ENCODE peak calls at places on chromosomes 16 and 17, in six cellular contexts. U is psoas muscle, W is spleen, Y is progenitor cell of endocrine pancreas, E is HL-60, C is right lobe of liver. Q is an unnamed sample.

GRCh38 chr17:31078290-31078689 is 16.5 kb upstream of the NF1 start:
- DNase-seq in U (no peak), W (no peak), Y (no peak), E (no peak), C (no peak), Q (no peak)

GRCh38 chr16:966035-966434 is 4.7 kb downstream of the LMF1 start:
- DNase-seq in U (no peak), W (no peak), Y (no peak), E (no peak), C (no peak), Q (peak; percentile 71)

GRCh38 chr17:57555636-57556175 is 189.4 kb downstream of the CCDC182 start:
- DNase-seq in U (no peak), W (no peak), Y (no peak), E (no peak), C (no peak), Q (no peak)

GRCh38 chr17:44187131-44187899 is 543 bp downstream of the TMUB2 start:
- DNase-seq in U (no peak), W (peak; percentile 92), Y (no peak), E (no peak), C (no peak), Q (no peak)

GRCh38 chr16:77581706-77582105 is 140.6 kb upstream of the NUDT7 start:
- DNase-seq in U (no peak), W (no peak), Y (no peak), E (no peak), C (no peak), Q (no peak)

GRCh38 chr16:67169642-67170167 is 633 bp upstream of the NOL3 start:
- DNase-seq in U (no peak), W (no peak), Y (no peak), E (no peak), C (no peak), Q (no peak)

GRCh38 chr17:10192500-10192899 is 5.9 kb downstream of the GAS7 start:
- DNase-seq in U (no peak), W (no peak), Y (no peak), E (no peak), C (no peak), Q (no peak)

GRCh38 chr16:85286970-85287814 is 174.9 kb upstream of the CIBAR2 start:
- DNase-seq in U (peak; percentile 90), W (no peak), Y (no peak), E (no peak), C (no peak), Q (no peak)

GRCh38 chr17:48162946-48163506 is 55.5 kb downstream of the SNX11 start:
- DNase-seq in U (no peak), W (no peak), Y (no peak), E (no peak), C (peak; percentile 36), Q (no peak)

GRCh38 chr16:58197314-58198012 is 443 bp downstream of the CSNK2A2 start:
- DNase-seq in U (peak; percentile 42), W (peak; percentile 80), Y (no peak), E (no peak), C (no peak), Q (no peak)

GRCh38 chr17:67022451-67022810 is 21.9 kb upstream of the CACNG1 start:
- DNase-seq in U (peak; percentile 35), W (no peak), Y (no peak), E (no peak), C (no peak), Q (no peak)

GRCh38 chr16:15032547-15033308 is 23.1 kb downstream of the NTAN1 start:
- DNase-seq in U (no peak), W (no peak), Y (no peak), E (no peak), C (no peak), Q (no peak)

GRCh38 chr17:39183045-39183444 is 14.4 kb downstream of the CACNB1 start:
- DNase-seq in U (no peak), W (no peak), Y (no peak), E (no peak), C (no peak), Q (no peak)
- TF ChIP-seq CTCF in U (no peak), W (no peak), Y (no peak), E (no peak), C (no peak), Q (no peak)

GRCh38 chr17:28849281-28849680 is 5.5 kb upstream of the ERAL1 start:
- DNase-seq in U (no peak), W (peak; percentile 8), Y (no peak), E (no peak), C (no peak), Q (peak; percentile 5)
- TF ChIP-seq CTCF in U (no peak), W (no peak), Y (no peak), E (no peak), C (no peak), Q (no peak)

GRCh38 chr16:19094542-19095365 is 19.0 kb upstream of the ITPRIPL2 start:
- DNase-seq in U (no peak), W (no peak), Y (no peak), E (no peak), C (no peak), Q (no peak)
- TF ChIP-seq CTCF in U (no peak), W (no peak), Y (no peak), E (no peak), C (no peak), Q (peak; percentile 36)

GRCh38 chr17:59611503-59611902 is 8.2 kb upstream of the CLTC start:
- DNase-seq in U (no peak), W (no peak), Y (no peak), E (no peak), C (no peak), Q (no peak)
- TF ChIP-seq CTCF in U (no peak), W (no peak), Y (no peak), E (no peak), C (no peak), Q (no peak)

GRCh38 chr17:8753976-8754440 is 4.3 kb downstream of the SPDYE4 start:
- DNase-seq in U (no peak), W (no peak), Y (no peak), E (no peak), C (no peak), Q (no peak)
- TF ChIP-seq CTCF in U (no peak), W (peak; percentile 24), Y (peak; percentile 68), E (no peak), C (peak; percentile 49), Q (peak; percentile 74)

DNA sequence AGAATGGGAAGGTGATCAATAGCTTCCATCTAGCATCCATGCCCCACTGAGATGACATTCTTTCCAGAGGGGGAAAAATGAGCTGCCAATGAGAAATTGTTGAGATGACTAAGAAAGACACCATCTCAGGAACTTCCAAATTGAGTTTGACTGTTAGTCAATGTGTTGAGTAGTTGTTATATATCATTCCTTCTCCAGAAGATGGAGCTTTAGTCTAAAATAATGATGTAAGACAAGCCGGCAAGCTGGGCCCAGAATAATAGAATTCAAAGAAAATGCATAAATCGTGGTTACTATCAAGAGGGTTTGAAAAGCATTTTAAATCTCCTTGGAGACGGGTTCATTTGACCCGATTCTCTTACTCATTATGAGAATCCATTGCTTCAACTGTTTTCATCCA is 71.0 kb upstream of the ATF7IP2 start:
- DNase-seq in U (no peak), W (no peak), Y (no peak), E (no peak), C (no peak), Q (no peak)
- TF ChIP-seq CTCF in U (no peak), W (peak; percentile 8), Y (no peak), E (no peak), C (peak; percentile 45), Q (peak; percentile 68)

DNA sequence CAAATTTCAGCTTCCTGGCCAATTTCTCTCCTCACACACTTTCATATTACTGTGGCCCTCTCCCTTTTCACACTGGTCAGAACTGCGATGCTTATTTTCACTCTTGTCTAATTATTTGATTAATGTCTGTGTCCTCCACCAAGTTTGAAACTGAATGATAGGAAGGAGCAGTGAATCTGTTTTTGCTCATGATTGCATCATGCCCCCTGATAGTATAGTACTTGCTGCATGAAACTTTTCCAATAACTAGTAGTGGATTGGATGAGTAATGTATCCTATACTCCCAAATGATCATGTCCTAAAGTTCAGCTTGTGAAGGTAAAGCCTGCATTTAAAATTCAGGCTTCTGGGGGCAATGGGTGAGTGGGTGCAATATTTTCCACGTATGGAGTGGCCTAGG is 121.2 kb downstream of the ASIC2 start:
- DNase-seq in U (no peak), W (no peak), Y (no peak), E (no peak), C (no peak), Q (no peak)
- TF ChIP-seq CTCF in U (no peak), W (no peak), Y (no peak), E (no peak), C (no peak), Q (no peak)

DNA sequence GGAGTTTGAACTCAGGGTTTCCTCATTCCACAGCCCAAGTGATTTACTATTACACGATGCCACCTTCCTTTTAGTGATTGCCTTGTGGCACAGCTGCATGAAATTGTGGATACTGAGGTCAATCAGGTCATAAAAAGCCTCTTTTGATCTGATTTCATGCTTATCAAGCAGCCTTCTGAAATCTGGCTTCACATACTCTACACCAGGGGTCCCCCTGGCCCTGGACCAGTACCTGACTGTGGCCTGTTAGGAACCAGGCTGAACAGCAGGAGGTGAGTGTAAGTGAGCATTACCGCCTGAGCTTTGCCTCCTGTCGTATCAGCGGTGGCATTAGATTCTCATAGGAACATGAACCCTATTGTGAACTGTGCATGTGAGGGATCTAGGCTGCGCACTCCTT is 13.8 kb downstream of the SLFN5 start:
- DNase-seq in U (no peak), W (no peak), Y (no peak), E (no peak), C (no peak), Q (no peak)
- TF ChIP-seq CTCF in U (no peak), W (no peak), Y (peak; percentile 10), E (no peak), C (no peak), Q (no peak)

GRCh38 chr16:35798885-35799426 is 2339.5 kb downstream of the TP53TG3F start:
- DNase-seq in U (no peak), W (no peak), Y (no peak), E (no peak), C (no peak), Q (peak; percentile 30)
- TF ChIP-seq CTCF in U (no peak), W (no peak), Y (no peak), E (no peak), C (no peak), Q (no peak)

DNA sequence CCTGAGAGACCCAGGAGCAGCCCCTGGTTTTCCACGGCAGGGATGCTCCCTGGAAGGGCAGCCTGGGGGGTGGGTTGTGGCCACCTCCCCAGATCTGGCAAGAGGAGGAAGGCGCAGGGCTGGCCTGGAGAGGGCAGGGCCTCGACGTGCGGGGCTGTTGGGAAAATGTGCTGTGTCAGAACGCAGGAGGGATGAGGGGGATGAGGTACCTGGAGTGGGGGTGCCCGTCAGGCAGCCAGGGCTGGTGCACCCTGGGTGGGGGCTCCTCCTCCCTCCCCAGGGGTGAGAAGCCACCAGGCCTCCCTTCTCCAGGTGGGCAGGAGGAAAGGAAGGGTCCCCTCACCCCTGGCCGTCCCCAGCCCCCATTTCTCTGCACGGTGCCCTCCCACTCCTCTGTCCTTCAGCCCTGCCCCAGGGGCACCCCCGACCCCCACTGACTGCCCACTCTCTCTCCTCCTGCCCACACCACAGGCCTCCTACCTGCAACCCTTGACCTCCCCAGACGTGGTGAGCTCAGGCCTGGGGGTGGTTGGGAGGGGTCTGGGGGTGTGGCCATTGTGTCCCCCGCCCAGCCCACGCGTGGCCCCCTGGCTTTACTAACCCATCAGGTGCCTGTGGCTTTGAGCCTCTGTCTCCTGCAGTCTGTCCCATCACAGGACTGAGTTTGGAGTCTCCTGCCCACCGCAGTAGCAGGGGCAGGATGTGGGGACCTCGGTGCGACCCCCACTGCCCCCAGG is 39.6 kb downstream of the BAHCC1 start:
- DNase-seq in U (no peak), W (no peak), Y (no peak), E (no peak), C (no peak), Q (no peak)
- TF ChIP-seq CTCF in U (no peak), W (no peak), Y (no peak), E (no peak), C (no peak), Q (no peak)

Q was measured in chondrocyte.